ENCODE peak calls at places on chromosome 22, in seven cellular contexts. I is right lobe of liver, M is left ventricle myocardium inferior, O is Karpas-422, L is astrocyte, G is H9, W is prostate gland. Q is an unnamed sample. For H3K9me3 and H3K4me1, the result is how much of the 10 kb centered on the place peaks cover.

GRCh38 chr22:25718109-25718830 is 23.7 kb upstream of the MYO18B start:
- DNase-seq in I (no peak), M (no peak), O (no peak), L (no peak), G (no peak), W (no peak), Q (no peak)

GRCh38 chr22:36569999-36570398 is 41.0 kb upstream of the EIF3D start:
- DNase-seq in I (no peak), M (no peak), O (no peak), L (peak), G (peak), W (no peak), Q (no peak)

GRCh38 chr22:39243443-39244072 is 1.2 kb downstream of the PDGFB start:
- DNase-seq in I (peak), M (no peak), O (no peak), L (no peak), G (no peak), W (peak), Q (no peak)

GRCh38 chr22:39462443-39463147 is 5.8 kb downstream of the MGAT3 start:
- DNase-seq in I (peak), M (peak), O (peak), L (no peak), G (peak), W (no peak), Q (no peak)

GRCh38 chr22:26143801-26144325 is 25.4 kb upstream of the SEZ6L start:
- DNase-seq in I (no peak), M (no peak), O (no peak), L (no peak), G (no peak), W (no peak), Q (peak)

GRCh38 chr22:40679964-40680818 is 907 bp downstream of the MCHR1 start:
- DNase-seq in I (no peak), M (no peak), O (no peak), L (no peak), G (no peak), W (no peak), Q (no peak)

GRCh38 chr22:17359501-17359900 is 9.8 kb upstream of the CECR2 start:
- DNase-seq in I (no peak), M (no peak), O (no peak), L (no peak), G (no peak), W (no peak), Q (no peak)

GRCh38 chr22:26753125-26753862 is 95.9 kb downstream of the MIAT start:
- DNase-seq in I (no peak), M (no peak), O (no peak), L (no peak), G (peak), W (no peak), Q (no peak)

GRCh38 chr22:27726344-27726725 is 75.2 kb downstream of the MN1 start:
- DNase-seq in I (no peak), M (no peak), O (no peak), L (no peak), G (no peak), W (no peak), Q (no peak)

GRCh38 chr22:28674121-28674563 is 5.5 kb downstream of the TTC28 start:
- DNase-seq in I (no peak), M (no peak), O (peak), L (peak), G (no peak), W (no peak), Q (no peak)

GRCh38 chr22:28955817-28956216 is 72.4 kb downstream of the ZNRF3 start:
- DNase-seq in I (no peak), M (no peak), O (no peak), L (peak), G (no peak), W (no peak), Q (no peak)

GRCh38 chr22:17917490-17917983 is 106.8 kb downstream of the MICAL3 start:
- DNase-seq in I (no peak), M (peak), O (no peak), L (no peak), G (no peak), W (no peak), Q (peak)

GRCh38 chr22:17851754-17852153 is 77.5 kb upstream of the BID start:
- DNase-seq in I (peak), M (peak), O (no peak), L (no peak), G (no peak), W (no peak), Q (peak)

GRCh38 chr22:40421082-40421350 is 50.6 kb downstream of the SGSM3 start:
- DNase-seq in I (no peak), M (peak), O (no peak), L (no peak), G (no peak), W (no peak), Q (no peak)

GRCh38 chr22:39181778-39182177 is 29.3 kb upstream of the CBX7 start:
- DNase-seq in I (peak), M (no peak), O (no peak), L (no peak), G (no peak), W (no peak), Q (no peak)

GRCh38 chr22:35630387-35630793 is 13.3 kb upstream of the MB start:
- DNase-seq in I (no peak), M (no peak), O (peak), L (peak), G (peak), W (no peak), Q (peak)

GRCh38 chr22:16803255-16803917 is 21.8 kb downstream of the XKR3 start:
- DNase-seq in I (no peak), M (no peak), O (no peak), L (no peak), G (no peak), W (no peak), Q (no peak)

GRCh38 chr22:20626811-20627210 is 119.4 kb downstream of the MED15 start:
- DNase-seq in I (no peak), M (no peak), O (no peak), L (no peak), G (no peak), W (no peak), Q (no peak)

GRCh38 chr22:44325718-44326548 is 13.2 kb upstream of the SHISAL1 start:
- DNase-seq in I (no peak), M (no peak), O (no peak), L (peak), G (no peak), W (no peak), Q (no peak)

GRCh38 chr22:20652582-20652981 is 121.3 kb upstream of the SERPIND1 start:
- DNase-seq in I (no peak), M (no peak), O (no peak), L (no peak), G (peak), W (no peak), Q (no peak)

GRCh38 chr22:39090426-39091064 is 6.5 kb upstream of the APOBEC3H start:
- DNase-seq in I (no peak), M (no peak), O (no peak), L (no peak), G (no peak), W (no peak), Q (no peak)

GRCh38 chr22:18927573-18927972 is 8.5 kb downstream of the PRODH start:
- DNase-seq in I (no peak), M (no peak), O (no peak), L (no peak), G (no peak), W (no peak), Q (no peak)

GRCh38 chr22:26324150-26324549 is 104.9 kb upstream of the ASPHD2 start:
- DNase-seq in I (no peak), M (no peak), O (no peak), L (no peak), G (no peak), W (no peak), Q (no peak)

GRCh38 chr22:20569059-20570058 is 61.9 kb downstream of the MED15 start:
- DNase-seq in I (no peak), M (peak), O (no peak), L (peak), G (no peak), W (peak), Q (peak)

GRCh38 chr22:36289406-36289870 is 36.5 kb downstream of the APOL1 start:
- DNase-seq in I (no peak), M (no peak), O (no peak), L (no peak), G (no peak), W (no peak), Q (no peak)

GRCh38 chr22:33807465-33807864 is 112.8 kb downstream of the LARGE1 start:
- DNase-seq in I (no peak), M (no peak), O (no peak), L (peak), G (no peak), W (no peak), Q (no peak)

GRCh38 chr22:29938285-29938693 is 55.3 kb downstream of the MTMR3 start:
- DNase-seq in I (no peak), M (no peak), O (no peak), L (peak), G (no peak), W (no peak), Q (no peak)

GRCh38 chr22:19967850-19968449 is 26.3 kb upstream of the TXNRD2 start:
- DNase-seq in I (no peak), M (no peak), O (no peak), L (no peak), G (no peak), W (no peak), Q (no peak)

GRCh38 chr22:20673341-20674195 is 100.3 kb upstream of the SERPIND1 start:
- DNase-seq in I (no peak), M (no peak), O (no peak), L (no peak), G (no peak), W (no peak), Q (no peak)

GRCh38 chr22:32337015-32337414 is 20.7 kb upstream of the RFPL3 start:
- DNase-seq in I (peak), M (no peak), O (no peak), L (no peak), G (no peak), W (no peak), Q (peak)

GRCh38 chr22:48664586-48664985 is 1163.1 kb downstream of the BRD1 start:
- DNase-seq in I (no peak), M (no peak), O (no peak), L (no peak), G (no peak), W (no peak), Q (no peak)
- H3K9me3 ChIP-seq in I (under half), M (under half), O (under half), L (under half), G (under half), W (under half), Q (under half)

GRCh38 chr22:45779351-45779750 is 107.7 kb downstream of the ATXN10 start:
- DNase-seq in I (no peak), M (no peak), O (no peak), L (no peak), G (no peak), W (no peak), Q (no peak)

GRCh38 chr22:45781459-45781858 is 109.8 kb downstream of the ATXN10 start:
- DNase-seq in I (no peak), M (no peak), O (no peak), L (peak), G (no peak), W (no peak), Q (no peak)

GRCh38 chr22:45783690-45784089 is 112.1 kb downstream of the ATXN10 start:
- DNase-seq in I (no peak), M (no peak), O (no peak), L (no peak), G (no peak), W (no peak), Q (no peak)

GRCh38 chr22:45783021-45783420 is 111.4 kb downstream of the ATXN10 start:
- DNase-seq in I (no peak), M (no peak), O (peak), L (no peak), G (no peak), W (no peak), Q (no peak)

GRCh38 chr22:45781941-45782340 is 110.3 kb downstream of the ATXN10 start:
- DNase-seq in I (no peak), M (no peak), O (no peak), L (peak), G (no peak), W (no peak), Q (no peak)
- H3K4me1 ChIP-seq in I (under half), M (under half), O (half or more), L (under half), G (under half), W (under half), Q (under half)

DNA sequence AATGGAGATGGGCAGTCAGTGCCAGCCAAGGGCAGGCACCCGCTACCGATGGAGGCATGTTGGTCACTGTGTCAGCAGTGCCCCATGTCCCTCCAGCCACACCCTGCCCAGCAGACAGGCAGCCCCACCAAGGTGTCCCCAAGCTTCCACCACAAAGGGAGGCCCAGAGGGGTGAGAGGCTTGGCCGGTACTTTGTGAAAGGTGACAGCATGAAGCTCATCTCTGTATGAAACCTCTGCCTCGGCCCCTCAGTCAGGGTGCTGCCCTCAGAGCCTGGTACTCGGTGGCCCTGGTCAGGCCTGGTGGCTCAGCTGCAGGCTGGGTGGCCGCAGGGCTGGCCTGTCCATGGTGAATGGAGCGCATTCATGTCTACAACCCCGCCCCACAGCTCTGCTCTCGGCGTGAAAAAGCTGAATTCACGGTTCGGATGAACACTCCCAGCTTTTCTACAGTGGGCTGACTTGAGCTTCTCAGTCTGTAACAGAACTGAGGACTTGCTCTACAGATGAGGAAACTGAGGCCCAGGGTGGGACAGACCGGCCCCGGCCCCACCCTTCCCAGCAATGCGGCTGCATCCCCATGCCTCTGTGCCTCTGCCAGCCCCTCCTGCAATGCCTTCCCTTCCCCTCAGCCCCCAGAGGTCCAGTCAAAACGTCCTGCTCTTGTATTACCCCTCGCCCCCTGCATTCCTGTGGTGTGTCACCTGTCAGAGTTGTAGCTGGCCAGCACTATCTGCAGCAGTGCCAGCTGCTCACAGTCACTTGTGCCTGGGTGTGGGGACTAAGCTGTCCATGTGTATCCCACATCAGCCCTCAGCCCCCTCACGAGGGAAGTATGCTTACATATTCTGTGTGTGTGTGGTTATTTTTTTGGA is 27.7 kb downstream of the RSPH14 start:
- DNase-seq in I (no peak), M (no peak), O (no peak), L (no peak), G (no peak), W (no peak), Q (no peak)
- H3K27ac ChIP-seq in I (no peak), M (no peak), O (no peak), L (no peak), G (no peak), W (no peak), Q (no peak)

GRCh38 chr22:47386812-47387510 is 624.5 kb downstream of the TBC1D22A start:
- DNase-seq in I (no peak), M (no peak), O (no peak), L (no peak), G (no peak), W (no peak), Q (no peak)
- H3K9me3 ChIP-seq in I (under half), M (under half), O (under half), L (under half), G (half or more), W (under half), Q (under half)

GRCh38 chr22:42962295-42963230 is 52.4 kb downstream of the PACSIN2 start:
- DNase-seq in I (peak), M (no peak), O (no peak), L (no peak), G (no peak), W (peak), Q (peak)

GRCh38 chr22:42966389-42966998 is 48.5 kb downstream of the PACSIN2 start:
- DNase-seq in I (peak), M (no peak), O (no peak), L (no peak), G (no peak), W (no peak), Q (no peak)

GRCh38 chr22:42963231-42963595 is 51.7 kb downstream of the PACSIN2 start:
- DNase-seq in I (no peak), M (no peak), O (no peak), L (no peak), G (no peak), W (no peak), Q (no peak)

GRCh38 chr22:42967005-42967404 is 47.9 kb downstream of the PACSIN2 start:
- DNase-seq in I (peak), M (no peak), O (no peak), L (no peak), G (no peak), W (no peak), Q (no peak)

GRCh38 chr22:42964994-42965699 is 49.8 kb downstream of the PACSIN2 start:
- DNase-seq in I (no peak), M (no peak), O (no peak), L (no peak), G (peak), W (no peak), Q (no peak)
- H3K4me1 ChIP-seq in I (under half), M (half or more), O (under half), L (under half), G (under half), W (under half), Q (under half)

DNA sequence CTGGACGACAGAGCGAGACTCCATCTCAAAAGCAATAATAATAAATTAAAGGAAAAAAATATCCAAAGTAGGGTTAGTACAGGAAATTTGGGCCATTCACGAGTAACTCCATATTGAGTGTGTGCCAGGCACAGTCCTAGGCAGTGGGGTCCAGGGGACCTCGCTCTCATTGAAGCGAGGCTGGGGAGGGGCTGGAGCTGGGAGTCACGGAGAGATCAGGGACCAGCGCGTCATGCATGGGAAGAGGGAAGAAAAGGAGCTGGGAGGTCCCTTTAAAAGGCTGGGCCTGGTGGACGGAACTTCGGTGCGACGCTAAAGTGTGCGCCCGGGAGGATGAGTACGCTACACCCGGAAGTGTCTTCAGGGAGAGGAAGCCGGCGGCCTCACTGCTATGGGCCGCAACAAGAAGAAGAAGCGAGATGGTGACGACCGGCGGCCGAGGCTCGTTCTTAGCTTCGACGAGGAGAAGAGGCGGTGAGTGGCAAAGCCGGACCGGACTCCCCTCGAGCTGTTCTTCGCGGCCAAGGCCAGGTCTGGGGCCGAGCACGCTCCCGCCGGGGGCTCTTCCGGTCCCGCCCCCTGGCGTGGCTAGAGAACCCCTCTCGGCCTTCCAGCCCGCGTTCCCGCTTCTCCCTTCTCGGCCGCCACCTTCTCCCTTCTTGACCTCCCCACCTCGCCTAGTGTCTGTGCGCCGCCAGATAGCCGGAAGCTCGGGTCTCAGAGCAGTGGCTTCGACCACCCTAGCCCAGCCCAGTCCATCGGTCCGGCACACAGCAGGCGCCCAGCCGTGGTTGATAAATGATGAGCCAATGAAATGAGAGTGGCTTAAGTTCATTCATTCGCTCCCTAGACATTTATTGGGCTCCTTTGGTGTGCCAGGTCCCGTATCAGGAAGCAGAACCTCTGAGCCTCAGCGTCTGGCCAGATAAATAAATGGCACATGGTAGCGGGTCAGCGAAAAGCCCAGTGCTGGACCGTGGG is at the start of gene NOL12:
- DNase-seq in I (peak), M (peak), O (peak), L (peak), G (peak), W (peak), Q (peak)
- H3K27ac ChIP-seq in I (peak), M (peak), O (peak), L (peak), G (no peak), W (peak), Q (peak)

GRCh38 chr22:47929646-47930185 is 1167.3 kb downstream of the TBC1D22A start:
- DNase-seq in I (no peak), M (no peak), O (no peak), L (no peak), G (no peak), W (no peak), Q (peak)
- H3K9me3 ChIP-seq in I (under half), M (under half), O (under half), L (under half), G (under half), W (under half), Q (under half)

GRCh38 chr22:24424901-24425775 is 2.3 kb upstream of the ADORA2A start:
- DNase-seq in I (no peak), M (no peak), O (peak), L (no peak), G (no peak), W (no peak), Q (no peak)

GRCh38 chr22:24426859-24427499 is 420 bp upstream of the ADORA2A start:
- DNase-seq in I (no peak), M (no peak), O (peak), L (no peak), G (no peak), W (no peak), Q (no peak)

GRCh38 chr22:24424001-24424900 is 3.1 kb upstream of the ADORA2A start:
- DNase-seq in I (peak), M (no peak), O (peak), L (no peak), G (no peak), W (no peak), Q (no peak)

GRCh38 chr22:24427500-24428164 is at the start of gene ADORA2A:
- DNase-seq in I (peak), M (no peak), O (peak), L (no peak), G (no peak), W (no peak), Q (peak)

GRCh38 chr22:24426436-24426835 is 963 bp upstream of the ADORA2A start:
- DNase-seq in I (no peak), M (no peak), O (no peak), L (no peak), G (no peak), W (no peak), Q (no peak)
- H3K4me1 ChIP-seq in I (under half), M (half or more), O (half or more), L (under half), G (under half), W (under half), Q (under half)

GRCh38 chr22:42247596-42247995 is 22.9 kb downstream of the TCF20 start:
- DNase-seq in I (no peak), M (no peak), O (no peak), L (no peak), G (no peak), W (no peak), Q (no peak)
- H3K27ac ChIP-seq in I (no peak), M (no peak), O (no peak), L (no peak), G (no peak), W (no peak), Q (no peak)

Q was measured in thyroid gland.